ENCODE peak calls at places on chromosomes 4 and X, in seven cellular contexts. One of them, this sample, is unnamed.
A peak's percentile ranks its signal among the peaks of the same experiment; 100 is the strongest.

GRCh38 chrX:47623540-47624027 is 3.9 kb upstream of the SYN1 start:
- DNase-seq in RWPE1: peak; percentile 48
- DNase-seq in thoracic aorta: no peak
- DNase-seq in right lobe of liver: peak; percentile 58
- DNase-seq in ovary: peak; percentile 41
- DNase-seq in cardiac muscle cell: peak; percentile 82
- DNase-seq in CD4-positive, alpha-beta T cell: peak; percentile 14
- DNase-seq in this sample: peak; percentile 83

GRCh38 chrX:136953867-136954787 is 73.6 kb upstream of the RBMX start:
- DNase-seq in RWPE1: peak; percentile 9
- DNase-seq in thoracic aorta: no peak
- DNase-seq in right lobe of liver: peak; percentile 69
- DNase-seq in ovary: peak; percentile 75
- DNase-seq in cardiac muscle cell: peak; percentile 72
- DNase-seq in CD4-positive, alpha-beta T cell: peak; percentile 28
- DNase-seq in this sample: peak; percentile 81

GRCh38 chr4:85940131-85940530 is 419.7 kb downstream of the MAPK10 start:
- DNase-seq in RWPE1: no peak
- DNase-seq in thoracic aorta: no peak
- DNase-seq in right lobe of liver: no peak
- DNase-seq in ovary: no peak
- DNase-seq in cardiac muscle cell: no peak
- DNase-seq in CD4-positive, alpha-beta T cell: no peak
- DNase-seq in this sample: no peak

GRCh38 chr4:26727849-26728248 is 132.8 kb upstream of the STIM2 start:
- DNase-seq in RWPE1: no peak
- DNase-seq in thoracic aorta: no peak
- DNase-seq in right lobe of liver: no peak
- DNase-seq in ovary: no peak
- DNase-seq in cardiac muscle cell: no peak
- DNase-seq in CD4-positive, alpha-beta T cell: no peak
- DNase-seq in this sample: no peak

GRCh38 chr4:155319506-155319905 is 57.3 kb downstream of the MAP9 start:
- DNase-seq in RWPE1: no peak
- DNase-seq in thoracic aorta: no peak
- DNase-seq in right lobe of liver: no peak
- DNase-seq in ovary: no peak
- DNase-seq in cardiac muscle cell: no peak
- DNase-seq in CD4-positive, alpha-beta T cell: no peak
- DNase-seq in this sample: no peak

GRCh38 chr4:110107868-110108267 is 90.5 kb downstream of the ELOVL6 start:
- DNase-seq in RWPE1: no peak
- DNase-seq in thoracic aorta: no peak
- DNase-seq in right lobe of liver: no peak
- DNase-seq in ovary: no peak
- DNase-seq in cardiac muscle cell: no peak
- DNase-seq in CD4-positive, alpha-beta T cell: no peak
- DNase-seq in this sample: no peak

GRCh38 chr4:153095448-153096204 is 108.6 kb upstream of the TRIM2 start:
- DNase-seq in RWPE1: no peak
- DNase-seq in thoracic aorta: no peak
- DNase-seq in right lobe of liver: no peak
- DNase-seq in ovary: no peak
- DNase-seq in cardiac muscle cell: no peak
- DNase-seq in CD4-positive, alpha-beta T cell: no peak
- DNase-seq in this sample: no peak

GRCh38 chrX:1483843-1484637 is 31.3 kb upstream of the ASMTL start:
- DNase-seq in RWPE1: no peak
- DNase-seq in thoracic aorta: no peak
- DNase-seq in right lobe of liver: no peak
- DNase-seq in ovary: no peak
- DNase-seq in cardiac muscle cell: no peak
- DNase-seq in CD4-positive, alpha-beta T cell: no peak
- DNase-seq in this sample: no peak

GRCh38 chr4:175459571-175459970 is 352.5 kb downstream of the GPM6A start:
- DNase-seq in RWPE1: no peak
- DNase-seq in thoracic aorta: no peak
- DNase-seq in right lobe of liver: no peak
- DNase-seq in ovary: no peak
- DNase-seq in cardiac muscle cell: no peak
- DNase-seq in CD4-positive, alpha-beta T cell: no peak
- DNase-seq in this sample: no peak

GRCh38 chr4:155666701-155667537 is at the start of gene GUCY1A1:
- DNase-seq in RWPE1: peak; percentile 9
- DNase-seq in thoracic aorta: no peak
- DNase-seq in right lobe of liver: peak; percentile 63
- DNase-seq in ovary: peak; percentile 22
- DNase-seq in cardiac muscle cell: peak; percentile 76
- DNase-seq in CD4-positive, alpha-beta T cell: no peak
- DNase-seq in this sample: peak; percentile 31

GRCh38 chrX:49192722-49193328 is 6.7 kb upstream of the PRICKLE3 start:
- DNase-seq in RWPE1: no peak
- DNase-seq in thoracic aorta: no peak
- DNase-seq in right lobe of liver: no peak
- DNase-seq in ovary: no peak
- DNase-seq in cardiac muscle cell: no peak
- DNase-seq in CD4-positive, alpha-beta T cell: no peak
- DNase-seq in this sample: peak; percentile 35

GRCh38 chrX:103637604-103638338 is 9.0 kb downstream of the TCEAL1 start:
- DNase-seq in RWPE1: no peak
- DNase-seq in thoracic aorta: no peak
- DNase-seq in right lobe of liver: no peak
- DNase-seq in ovary: no peak
- DNase-seq in cardiac muscle cell: no peak
- DNase-seq in CD4-positive, alpha-beta T cell: no peak
- DNase-seq in this sample: no peak

GRCh38 chr4:41257257-41257900 is 651 bp downstream of the UCHL1 start:
- DNase-seq in RWPE1: peak; percentile 46
- DNase-seq in thoracic aorta: peak; percentile 14
- DNase-seq in right lobe of liver: peak; percentile 63
- DNase-seq in ovary: peak; percentile 50
- DNase-seq in cardiac muscle cell: peak; percentile 47
- DNase-seq in CD4-positive, alpha-beta T cell: no peak
- DNase-seq in this sample: peak; percentile 62

GRCh38 chr4:36312511-36312910 is 31.1 kb downstream of the DTHD1 start:
- DNase-seq in RWPE1: no peak
- DNase-seq in thoracic aorta: no peak
- DNase-seq in right lobe of liver: no peak
- DNase-seq in ovary: no peak
- DNase-seq in cardiac muscle cell: no peak
- DNase-seq in CD4-positive, alpha-beta T cell: no peak
- DNase-seq in this sample: no peak

GRCh38 chrX:138877746-138878145 is 166.2 kb upstream of the FGF13 start:
- DNase-seq in RWPE1: no peak
- DNase-seq in thoracic aorta: no peak
- DNase-seq in right lobe of liver: no peak
- DNase-seq in ovary: no peak
- DNase-seq in cardiac muscle cell: no peak
- DNase-seq in CD4-positive, alpha-beta T cell: no peak
- DNase-seq in this sample: no peak

GRCh38 chr4:185219551-185220344 is 10.3 kb downstream of the SNX25 start:
- DNase-seq in RWPE1: no peak
- DNase-seq in thoracic aorta: no peak
- DNase-seq in right lobe of liver: no peak
- DNase-seq in ovary: peak; percentile 86
- DNase-seq in cardiac muscle cell: no peak
- DNase-seq in CD4-positive, alpha-beta T cell: no peak
- DNase-seq in this sample: peak; percentile 92

GRCh38 chrX:10189317-10190268 is 32.8 kb downstream of the CLCN4 start:
- DNase-seq in RWPE1: peak; percentile 27
- DNase-seq in thoracic aorta: peak; percentile 21
- DNase-seq in right lobe of liver: peak; percentile 73
- DNase-seq in ovary: peak; percentile 82
- DNase-seq in cardiac muscle cell: peak; percentile 76
- DNase-seq in CD4-positive, alpha-beta T cell: peak; percentile 55
- DNase-seq in this sample: peak; percentile 82

GRCh38 chrX:48474127-48474526 is 1.9 kb upstream of the FTSJ1 start:
- DNase-seq in RWPE1: no peak
- DNase-seq in thoracic aorta: no peak
- DNase-seq in right lobe of liver: no peak
- DNase-seq in ovary: no peak
- DNase-seq in cardiac muscle cell: no peak
- DNase-seq in CD4-positive, alpha-beta T cell: no peak
- DNase-seq in this sample: no peak

GRCh38 chr4:88908521-88908920 is 148.5 kb downstream of the FAM13A start:
- DNase-seq in RWPE1: no peak
- DNase-seq in thoracic aorta: no peak
- DNase-seq in right lobe of liver: no peak
- DNase-seq in ovary: no peak
- DNase-seq in cardiac muscle cell: no peak
- DNase-seq in CD4-positive, alpha-beta T cell: no peak
- DNase-seq in this sample: no peak

GRCh38 chr4:91840359-91840758 is 463.4 kb upstream of the GRID2 start:
- DNase-seq in RWPE1: no peak
- DNase-seq in thoracic aorta: no peak
- DNase-seq in right lobe of liver: no peak
- DNase-seq in ovary: no peak
- DNase-seq in cardiac muscle cell: no peak
- DNase-seq in CD4-positive, alpha-beta T cell: no peak
- DNase-seq in this sample: no peak

GRCh38 chr4:110106946-110107325 is 91.5 kb downstream of the ELOVL6 start:
- DNase-seq in RWPE1: peak; percentile 30
- DNase-seq in thoracic aorta: no peak
- DNase-seq in right lobe of liver: no peak
- DNase-seq in ovary: no peak
- DNase-seq in cardiac muscle cell: no peak
- DNase-seq in CD4-positive, alpha-beta T cell: no peak
- DNase-seq in this sample: no peak

GRCh38 chr4:57303012-57303751 is 193.0 kb upstream of the IGFBP7 start:
- DNase-seq in RWPE1: no peak
- DNase-seq in thoracic aorta: no peak
- DNase-seq in right lobe of liver: no peak
- DNase-seq in ovary: no peak
- DNase-seq in cardiac muscle cell: peak; percentile 23
- DNase-seq in CD4-positive, alpha-beta T cell: no peak
- DNase-seq in this sample: peak; percentile 49

GRCh38 chr4:17092990-17093880 is 194.8 kb upstream of the LDB2 start:
- DNase-seq in RWPE1: no peak
- DNase-seq in thoracic aorta: no peak
- DNase-seq in right lobe of liver: no peak
- DNase-seq in ovary: no peak
- DNase-seq in cardiac muscle cell: no peak
- DNase-seq in CD4-positive, alpha-beta T cell: no peak
- DNase-seq in this sample: no peak

GRCh38 chr4:165953181-165953580 is 80.1 kb downstream of the TLL1 start:
- DNase-seq in RWPE1: no peak
- DNase-seq in thoracic aorta: no peak
- DNase-seq in right lobe of liver: no peak
- DNase-seq in ovary: no peak
- DNase-seq in cardiac muscle cell: no peak
- DNase-seq in CD4-positive, alpha-beta T cell: no peak
- DNase-seq in this sample: no peak

GRCh38 chrX:73850124-73851013 is 287.4 kb downstream of the CHIC1 start:
- DNase-seq in RWPE1: peak; percentile 5
- DNase-seq in thoracic aorta: no peak
- DNase-seq in right lobe of liver: peak; percentile 73
- DNase-seq in ovary: peak; percentile 58
- DNase-seq in cardiac muscle cell: peak; percentile 13
- DNase-seq in CD4-positive, alpha-beta T cell: no peak
- DNase-seq in this sample: peak; percentile 33

GRCh38 chrX:19824603-19825002 is 62.8 kb downstream of the SH3KBP1 start:
- DNase-seq in RWPE1: no peak
- DNase-seq in thoracic aorta: no peak
- DNase-seq in right lobe of liver: no peak
- DNase-seq in ovary: no peak
- DNase-seq in cardiac muscle cell: no peak
- DNase-seq in CD4-positive, alpha-beta T cell: no peak
- DNase-seq in this sample: no peak

GRCh38 chr4:125801373-125801772 is 486.6 kb downstream of the FAT4 start:
- DNase-seq in RWPE1: no peak
- DNase-seq in thoracic aorta: no peak
- DNase-seq in right lobe of liver: no peak
- DNase-seq in ovary: no peak
- DNase-seq in cardiac muscle cell: no peak
- DNase-seq in CD4-positive, alpha-beta T cell: no peak
- DNase-seq in this sample: no peak
- H3K27ac ChIP-seq in RWPE1: no peak overlapping the region
- H3K27ac ChIP-seq in thoracic aorta: no peak overlapping the region
- H3K27ac ChIP-seq in right lobe of liver: no peak overlapping the region
- H3K27ac ChIP-seq in ovary: no peak overlapping the region
- H3K27ac ChIP-seq in cardiac muscle cell: no peak overlapping the region
- H3K27ac ChIP-seq in CD4-positive, alpha-beta T cell: no peak overlapping the region
- H3K27ac ChIP-seq in this sample: no peak overlapping the region

GRCh38 chr4:174181827-174182226 is 101.6 kb downstream of the FBXO8 start:
- DNase-seq in RWPE1: no peak
- DNase-seq in thoracic aorta: no peak
- DNase-seq in right lobe of liver: no peak
- DNase-seq in ovary: no peak
- DNase-seq in cardiac muscle cell: no peak
- DNase-seq in CD4-positive, alpha-beta T cell: no peak
- DNase-seq in this sample: no peak
- TF ChIP-seq CTCF in RWPE1: no peak
- TF ChIP-seq CTCF in thoracic aorta: no peak
- TF ChIP-seq CTCF in right lobe of liver: no peak
- TF ChIP-seq CTCF in ovary: no peak
- TF ChIP-seq CTCF in cardiac muscle cell: no peak
- TF ChIP-seq CTCF in CD4-positive, alpha-beta T cell: no peak
- TF ChIP-seq CTCF in this sample: no peak

GRCh38 chr4:62531731-62532130 is 1331.6 kb downstream of the ADGRL3 start:
- DNase-seq in RWPE1: no peak
- DNase-seq in thoracic aorta: no peak
- DNase-seq in right lobe of liver: no peak
- DNase-seq in ovary: no peak
- DNase-seq in cardiac muscle cell: no peak
- DNase-seq in CD4-positive, alpha-beta T cell: no peak
- DNase-seq in this sample: no peak
- H3K27ac ChIP-seq in RWPE1: no peak overlapping the region
- H3K27ac ChIP-seq in thoracic aorta: no peak overlapping the region
- H3K27ac ChIP-seq in right lobe of liver: no peak overlapping the region
- H3K27ac ChIP-seq in ovary: no peak overlapping the region
- H3K27ac ChIP-seq in cardiac muscle cell: no peak overlapping the region
- H3K27ac ChIP-seq in CD4-positive, alpha-beta T cell: no peak overlapping the region
- H3K27ac ChIP-seq in this sample: no peak overlapping the region

DNA sequence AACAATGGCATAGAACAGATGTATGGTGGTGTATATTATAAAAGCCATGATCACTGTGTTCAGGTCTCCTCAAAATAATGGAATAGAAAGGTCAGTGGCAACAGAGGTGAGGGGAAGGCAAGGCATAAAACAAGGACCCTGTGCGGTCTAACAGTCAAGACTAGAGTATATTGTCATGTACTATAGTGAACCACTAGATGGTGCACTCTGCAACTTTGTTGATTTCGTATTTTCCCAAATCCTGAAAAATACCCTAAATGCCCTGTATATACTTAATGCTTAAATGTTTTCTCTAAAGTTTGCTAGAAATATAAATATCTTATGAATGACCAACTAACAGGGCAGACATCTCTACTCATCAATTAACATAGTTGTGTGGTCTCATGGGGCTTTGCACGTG is 453.0 kb downstream of the PCDH11X start:
- DNase-seq in RWPE1: no peak
- DNase-seq in thoracic aorta: no peak
- DNase-seq in right lobe of liver: no peak
- DNase-seq in ovary: no peak
- DNase-seq in cardiac muscle cell: peak; percentile 44
- DNase-seq in CD4-positive, alpha-beta T cell: no peak
- DNase-seq in this sample: no peak
- TF ChIP-seq CTCF in RWPE1: peak; percentile 25
- TF ChIP-seq CTCF in thoracic aorta: no peak
- TF ChIP-seq CTCF in right lobe of liver: peak; percentile 48
- TF ChIP-seq CTCF in ovary: no peak
- TF ChIP-seq CTCF in cardiac muscle cell: no peak
- TF ChIP-seq CTCF in CD4-positive, alpha-beta T cell: no peak
- TF ChIP-seq CTCF in this sample: peak; percentile 7

GRCh38 chr4:144353240-144353639 is 212.7 kb upstream of the GYPA start:
- DNase-seq in RWPE1: no peak
- DNase-seq in thoracic aorta: no peak
- DNase-seq in right lobe of liver: no peak
- DNase-seq in ovary: no peak
- DNase-seq in cardiac muscle cell: peak; percentile 58
- DNase-seq in CD4-positive, alpha-beta T cell: no peak
- DNase-seq in this sample: no peak
- H3K27ac ChIP-seq in RWPE1: peak overlapping the region; percentile 51
- H3K27ac ChIP-seq in thoracic aorta: no peak overlapping the region
- H3K27ac ChIP-seq in right lobe of liver: no peak overlapping the region
- H3K27ac ChIP-seq in ovary: no peak overlapping the region
- H3K27ac ChIP-seq in cardiac muscle cell: no peak overlapping the region
- H3K27ac ChIP-seq in CD4-positive, alpha-beta T cell: no peak overlapping the region
- H3K27ac ChIP-seq in this sample: no peak overlapping the region